ENCODE peak calls at places on chromosomes 13 and 19, in five cellular contexts. H, G, T, U and E are unnamed samples.

GRCh38 chr19:17526922-17527321 is 15.5 kb downstream of the PGLS start:
- DNase-seq in H (no peak), U (no peak), G (no peak), T (peak; percentile 79), E (peak; percentile 79)

GRCh38 chr13:113815151-113816058 is 48.5 kb downstream of the GAS6 start:
- DNase-seq in U (no peak), G (no peak), H (peak; percentile 6), T (no peak), E (peak; percentile 66)

GRCh38 chr13:24683833-24684599 is 3.8 kb downstream of the ATP12A start:
- DNase-seq in G (peak; percentile 73), H (peak; percentile 57), U (peak; percentile 62), T (peak; percentile 86), E (peak; percentile 76)

GRCh38 chr13:110714798-110715394 is 1.4 kb downstream of the ING1 start:
- DNase-seq in T (no peak), H (no peak), G (peak; percentile 29), U (peak; percentile 49), E (no peak)

GRCh38 chr13:80840313-80840976 is 499.5 kb upstream of the SPRY2 start:
- DNase-seq in G (peak; percentile 94), H (no peak), T (no peak), U (no peak), E (no peak)

GRCh38 chr13:105969761-105970160 is 565.7 kb downstream of the EFNB2 start:
- DNase-seq in U (no peak), G (no peak), H (no peak), T (no peak), E (no peak)

GRCh38 chr13:113050856-113051431 is 54.6 kb upstream of the F7 start:
- DNase-seq in H (no peak), U (no peak), G (no peak), T (no peak), E (no peak)

GRCh38 chr19:11382898-11383705 is 1.0 kb downstream of the EPOR start:
- DNase-seq in U (no peak), G (no peak), T (peak; percentile 77), H (peak; percentile 42), E (peak; percentile 52)

GRCh38 chr13:79688741-79689140 is 207.8 kb downstream of the NDFIP2 start:
- DNase-seq in G (no peak), U (no peak), T (no peak), H (no peak), E (no peak)

GRCh38 chr19:9903341-9903740 is 33.0 kb downstream of the OLFM2 start:
- DNase-seq in T (no peak), U (no peak), G (no peak), H (no peak), E (no peak)